ENCODE peak calls at places on chromosomes 13 and 19, in nine cellular contexts. L, G, V, D, Q, R, Y, H and A are unnamed samples.

GRCh38 chr19:46722421-46723022 is 5.6 kb upstream of the PRKD2 start:
- DNase-seq in G (no peak), Q (no peak), D (no peak), R (no peak), V (no peak), L (no peak), Y (no peak), H (no peak), A (no peak)

GRCh38 chr13:76939215-76939614 is 9.1 kb upstream of the ACOD1 start:
- DNase-seq in D (no peak), L (no peak), V (no peak), G (no peak), R (peak), Y (peak), H (no peak), Q (no peak), A (no peak)

GRCh38 chr13:95288899-95289500 is 12.3 kb downstream of the ABCC4 start:
- DNase-seq in G (no peak), R (no peak), D (no peak), Y (no peak), L (no peak), V (no peak), H (no peak), Q (no peak), A (no peak)

GRCh38 chr13:102651392-102651791 is 43.5 kb downstream of the METTL21C start:
- DNase-seq in V (no peak), R (peak), L (no peak), D (no peak), G (no peak), H (no peak), Q (no peak), Y (peak), A (no peak)

GRCh38 chr13:105272660-105273631 is 1262.5 kb downstream of the EFNB2 start:
- DNase-seq in R (no peak), V (peak), L (no peak), G (no peak), Q (no peak), D (no peak), Y (no peak), H (no peak), A (no peak)

GRCh38 chr13:78012046-78012445 is 93.4 kb upstream of the EDNRB start:
- DNase-seq in R (no peak), G (no peak), D (no peak), Y (no peak), L (no peak), Q (no peak), H (no peak), V (no peak), A (no peak)

GRCh38 chr19:6074709-6075403 is 35.4 kb downstream of the RFX2 start:
- DNase-seq in G (no peak), V (no peak), D (no peak), H (no peak), L (no peak), R (no peak), Y (no peak), Q (no peak), A (no peak)

GRCh38 chr13:33109319-33109718 is 93.1 kb downstream of the KL start:
- DNase-seq in R (no peak), D (no peak), G (no peak), Q (no peak), V (peak), Y (no peak), L (no peak), H (no peak), A (no peak)

GRCh38 chr19:3617463-3617862 is 9.1 kb downstream of the CACTIN start:
- DNase-seq in D (peak), Y (no peak), L (peak), H (no peak), R (no peak), G (no peak), Q (no peak), V (no peak), A (no peak)

GRCh38 chr19:46603195-46603637 is 2.1 kb downstream of the CALM3 start:
- DNase-seq in V (peak), R (no peak), Y (no peak), Q (no peak), H (no peak), D (no peak), G (no peak), L (peak), A (peak)

DNA sequence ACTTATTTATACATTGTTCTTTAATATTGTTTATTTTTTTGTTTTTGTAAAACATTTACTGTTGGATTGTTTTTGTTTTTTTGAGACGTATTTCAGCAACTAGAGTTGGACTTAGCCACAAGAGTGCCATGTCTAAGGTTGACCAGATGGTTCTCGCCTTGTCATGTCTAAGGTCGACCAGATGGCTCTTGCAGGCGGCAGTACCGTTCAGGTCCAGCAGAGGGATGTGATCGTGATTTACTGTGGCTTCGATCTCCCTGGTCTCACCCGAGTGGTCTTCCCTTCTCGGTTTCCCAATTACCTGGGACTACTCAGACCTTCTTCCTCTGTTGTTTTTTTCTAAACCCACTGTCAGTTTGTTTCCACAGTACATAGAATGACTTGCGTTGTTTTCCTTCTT is 1438.6 kb downstream of the UQCRFS1 start:
- DNase-seq in R (peak), Y (peak), H (no peak), L (no peak), V (no peak), G (no peak), D (peak), Q (no peak), A (no peak)
- TF ChIP-seq CTCF in R (peak), Y (no peak), H (no peak), L (no peak), V (peak), G (peak), D (peak), Q (no peak), A (no peak)

GRCh38 chr19:19997656-19998268 is 41.5 kb downstream of the ZNF682 start:
- DNase-seq in G (no peak), D (peak), H (peak), R (no peak), Y (no peak), V (peak), L (peak), Q (peak), A (no peak)
- TF ChIP-seq CTCF in G (peak), D (peak), H (peak), R (peak), Y (peak), V (peak), L (peak), Q (peak), A (peak)

GRCh38 chr13:41401371-41401770 is 56.0 kb upstream of the RGCC start:
- DNase-seq in R (no peak), D (peak), G (no peak), V (no peak), H (no peak), L (no peak), Q (no peak), Y (peak), A (no peak)
- TF ChIP-seq CTCF in R (peak), D (no peak), G (no peak), V (no peak), H (no peak), L (no peak), Q (no peak), Y (peak), A (no peak)

GRCh38 chr19:39197808-39198207 is 1.0 kb downstream of the NCCRP1 start:
- DNase-seq in H (no peak), R (no peak), L (no peak), D (peak), Y (peak), Q (no peak), V (no peak), G (no peak), A (peak)
- TF ChIP-seq CTCF in H (no peak), R (no peak), L (no peak), D (no peak), Y (peak), Q (no peak), V (no peak), G (no peak), A (no peak)

DNA sequence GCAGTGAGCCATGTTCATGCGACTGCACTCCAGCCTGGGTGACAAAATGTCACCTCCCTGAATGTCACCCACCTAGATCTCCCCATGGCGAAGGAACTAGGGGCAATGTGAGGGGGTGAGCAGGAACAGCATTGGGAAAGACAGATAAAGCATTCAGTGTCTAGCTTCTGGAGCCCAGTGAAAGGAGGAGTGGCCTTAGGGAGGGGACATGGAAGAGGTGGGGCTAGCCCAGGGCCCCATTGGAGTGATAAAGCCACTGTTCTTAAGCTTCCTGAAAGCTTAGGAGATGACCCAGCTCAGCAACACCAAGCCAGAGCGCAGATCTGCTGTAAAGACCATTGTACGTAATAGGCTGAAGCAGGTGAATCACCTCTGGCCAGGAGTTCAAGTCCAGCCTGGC is 13.0 kb upstream of the KCNN1 start:
- DNase-seq in V (no peak), H (no peak), Q (no peak), Y (no peak), G (no peak), L (no peak), R (no peak), D (no peak), A (no peak)
- TF ChIP-seq CTCF in V (no peak), H (no peak), Q (no peak), Y (no peak), G (no peak), L (no peak), R (no peak), D (no peak), A (no peak)